ENCODE peak calls at places on chromosomes 3 and 15, in six cellular contexts. F is right lobe of liver, U is type B pancreatic cell, P is prostate gland, Q is WTC11, Y is GM12864. E is an unnamed sample.

GRCh38 chr15:66886241-66886675 is 179.1 kb upstream of the SMAD3 start:
- DNase-seq in Q (no peak), Y (no peak), F (no peak), U (peak), P (no peak), E (no peak)

GRCh38 chr3:83034806-83035703 is 1273.6 kb upstream of the GBE1 start:
- DNase-seq in U (peak), P (no peak), F (peak), Y (no peak), Q (no peak), E (no peak)

GRCh38 chr15:58484794-58485600 is 53.2 kb downstream of the LIPC start:
- DNase-seq in Y (no peak), U (no peak), F (no peak), Q (no peak), P (no peak), E (no peak)

GRCh38 chr15:33226559-33227181 is 32.2 kb upstream of the FMN1 start:
- DNase-seq in P (peak), F (no peak), U (no peak), Y (peak), Q (peak), E (no peak)

GRCh38 chr3:62159693-62160092 is 213.7 kb downstream of the FEZF2 start:
- DNase-seq in P (peak), Q (no peak), Y (no peak), F (no peak), U (no peak), E (peak)

GRCh38 chr15:69422336-69422895 is 8.3 kb downstream of the KIF23 start:
- DNase-seq in U (no peak), Q (no peak), F (no peak), Y (no peak), P (no peak), E (no peak)

GRCh38 chr3:119497824-119498187 is 541 bp upstream of the TIMMDC1 start:
- DNase-seq in U (no peak), F (no peak), Y (no peak), Q (no peak), P (peak), E (no peak)

GRCh38 chr3:132507657-132508056 is 89.4 kb upstream of the ACKR4 start:
- DNase-seq in U (no peak), F (no peak), P (no peak), Q (no peak), Y (no peak), E (no peak)

GRCh38 chr15:77659350-77660321 is 26.9 kb upstream of the LINGO1 start:
- DNase-seq in Y (no peak), P (peak), Q (peak), F (no peak), U (no peak), E (peak)

GRCh38 chr3:39809181-39809994 is at the start of gene MYRIP:
- DNase-seq in U (peak), Y (no peak), P (peak), Q (peak), F (peak), E (no peak)

GRCh38 chr3:126013742-126014141 is 44.8 kb downstream of the ROPN1B start:
- DNase-seq in F (no peak), U (no peak), P (no peak), Y (no peak), Q (no peak), E (no peak)

GRCh38 chr3:143016321-143016972 is 15.1 kb downstream of the U2SURP start:
- DNase-seq in F (no peak), U (no peak), Q (no peak), Y (no peak), P (no peak), E (no peak)

GRCh38 chr15:92650256-92650655 is 5.3 kb downstream of the FAM174B start:
- DNase-seq in Q (no peak), Y (no peak), P (no peak), U (no peak), F (no peak), E (no peak)

GRCh38 chr15:67064607-67065530 is 533 bp upstream of the SMAD3 start:
- DNase-seq in P (peak), F (no peak), U (peak), Y (no peak), Q (peak), E (no peak)

GRCh38 chr3:5251196-5251583 is 63.7 kb downstream of the EDEM1 start:
- DNase-seq in Q (no peak), P (no peak), U (no peak), F (no peak), Y (no peak), E (no peak)

GRCh38 chr15:25679964-25680658 is 183.0 kb downstream of the ATP10A start:
- DNase-seq in P (no peak), F (no peak), Y (no peak), U (no peak), Q (no peak), E (no peak)

GRCh38 chr3:133475245-133476010 is 75.6 kb downstream of the BFSP2 start:
- DNase-seq in P (no peak), U (no peak), F (peak), Q (no peak), Y (peak), E (no peak)

GRCh38 chr3:13037458-13038117 is 35.6 kb downstream of the IQSEC1 start:
- DNase-seq in P (no peak), Q (no peak), F (no peak), U (no peak), Y (no peak), E (no peak)

GRCh38 chr15:43968551-43968950 is 141.7 kb downstream of the WDR76 start:
- DNase-seq in Q (no peak), U (no peak), F (no peak), Y (no peak), P (no peak), E (no peak)

GRCh38 chr3:155748611-155749365 is 3.9 kb upstream of the PLCH1 start:
- DNase-seq in Q (no peak), F (no peak), U (no peak), Y (no peak), P (no peak), E (no peak)

GRCh38 chr3:169668081-169668956 is 4.8 kb upstream of the MECOM start:
- DNase-seq in P (peak), Q (peak), F (peak), Y (no peak), U (no peak), E (no peak)

GRCh38 chr3:156691920-156692319 is 17.5 kb downstream of the TIPARP start:
- DNase-seq in F (no peak), U (no peak), Y (no peak), P (no peak), Q (no peak), E (peak)

GRCh38 chr3:157119369-157119951 is 40.5 kb downstream of the CCNL1 start:
- DNase-seq in Q (no peak), P (no peak), F (peak), U (no peak), Y (no peak), E (no peak)

GRCh38 chr15:51025454-51025846 is 69.3 kb downstream of the TNFAIP8L3 start:
- DNase-seq in U (no peak), Y (no peak), P (no peak), F (no peak), Q (no peak), E (no peak)

GRCh38 chr3:13012228-13012691 is 61.0 kb downstream of the IQSEC1 start:
- DNase-seq in Y (peak), U (no peak), F (peak), Q (no peak), P (no peak), E (no peak)

GRCh38 chr3:50236484-50237132 is 604 bp downstream of the GNAI2 start:
- DNase-seq in U (no peak), P (no peak), F (no peak), Y (no peak), Q (no peak), E (no peak)

GRCh38 chr15:29039466-29040366 is 153.9 kb downstream of the APBA2 start:
- DNase-seq in Q (no peak), F (no peak), Y (no peak), P (no peak), U (no peak), E (no peak)

GRCh38 chr3:40465456-40465855 is 8.3 kb downstream of the RPL14 start:
- DNase-seq in P (no peak), Y (no peak), U (no peak), F (no peak), Q (no peak), E (no peak)

GRCh38 chr15:44836094-44836493 is 99.8 kb downstream of the TRIM69 start:
- DNase-seq in F (no peak), Y (no peak), Q (no peak), U (no peak), P (no peak), E (no peak)

GRCh38 chr15:90545095-90545494 is 15.4 kb downstream of the CRTC3 start:
- DNase-seq in Y (no peak), U (no peak), Q (no peak), P (no peak), F (no peak), E (no peak)
- TF ChIP-seq CTCF in Y (no peak), U (no peak), Q (no peak), P (no peak), F (no peak), E (no peak)

DNA sequence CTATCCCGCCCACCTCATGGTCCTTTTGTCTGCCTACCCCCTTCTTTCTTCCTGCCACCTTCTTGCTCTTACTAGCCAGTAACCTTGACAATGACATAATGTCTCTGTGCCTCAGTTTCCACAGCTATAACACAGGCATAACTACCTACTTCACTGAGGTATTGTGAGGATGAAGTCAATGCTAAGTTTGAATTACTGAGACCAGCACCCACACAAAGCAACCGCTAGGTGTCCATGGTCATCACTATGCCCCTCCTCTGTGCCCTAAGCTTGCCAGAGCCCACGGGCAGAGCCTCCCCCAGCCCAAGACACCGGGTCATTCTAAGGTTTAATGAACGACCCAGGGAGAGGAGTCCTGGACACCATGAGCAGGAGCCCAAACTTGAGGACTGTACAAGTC is 101.6 kb downstream of the OXNAD1 start:
- DNase-seq in F (no peak), U (no peak), Q (peak), P (no peak), Y (no peak), E (no peak)
- TF ChIP-seq CTCF in F (no peak), U (peak), Q (peak), P (no peak), Y (no peak), E (no peak)

DNA sequence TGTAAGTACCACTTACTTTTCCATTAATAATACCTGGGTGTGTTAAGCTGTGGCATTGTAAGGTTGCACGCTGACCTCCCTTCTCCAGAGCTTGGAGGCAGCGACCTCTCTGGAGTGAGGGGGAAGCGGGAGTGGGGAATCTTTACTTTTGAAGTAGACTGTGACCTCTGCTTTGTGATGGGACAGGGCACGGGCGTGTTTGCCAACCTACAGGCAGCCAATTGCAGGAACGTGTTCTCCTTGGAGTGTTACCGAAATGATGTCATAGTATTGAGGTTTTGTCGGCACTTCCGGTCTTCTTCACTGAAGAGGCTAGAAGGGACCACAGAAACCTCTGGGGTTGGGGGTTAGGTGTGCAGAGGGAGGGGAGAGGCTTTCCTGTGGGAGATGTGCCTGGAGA is 227.3 kb upstream of the C2CD4B start:
- DNase-seq in Y (no peak), P (no peak), F (no peak), Q (peak), U (no peak), E (no peak)
- TF ChIP-seq CTCF in Y (no peak), P (no peak), F (no peak), Q (no peak), U (peak), E (no peak)

GRCh38 chr15:81334768-81335447 is 11.0 kb upstream of the STARD5 start:
- DNase-seq in P (no peak), Y (no peak), U (no peak), Q (no peak), F (no peak), E (no peak)

GRCh38 chr15:81335631-81336030 is 11.7 kb upstream of the STARD5 start:
- DNase-seq in P (no peak), Q (no peak), F (no peak), U (no peak), Y (no peak), E (no peak)

GRCh38 chr15:81337241-81337640 is 13.3 kb upstream of the STARD5 start:
- DNase-seq in Y (no peak), F (no peak), P (no peak), Q (no peak), U (no peak), E (no peak)

GRCh38 chr15:81337713-81338157 is 13.8 kb upstream of the STARD5 start:
- DNase-seq in P (no peak), Y (no peak), Q (no peak), F (no peak), U (no peak), E (no peak)

GRCh38 chr15:81336568-81336967 is 12.6 kb upstream of the STARD5 start:
- DNase-seq in F (no peak), Y (no peak), P (no peak), Q (no peak), U (no peak), E (no peak)
- TF ChIP-seq CTCF in F (peak), Y (peak), P (no peak), Q (no peak), U (peak), E (peak)

GRCh38 chr3:38516669-38517068 is 20.5 kb downstream of the EXOG start:
- DNase-seq in Q (no peak), P (no peak), F (no peak), Y (no peak), U (no peak), E (no peak)
- TF ChIP-seq CTCF in Q (no peak), P (no peak), F (no peak), Y (no peak), U (no peak), E (no peak)

GRCh38 chr3:134600685-134601502 is 49.9 kb downstream of the KY start:
- DNase-seq in U (peak), F (peak), Q (peak), Y (no peak), P (peak), E (peak)
- TF ChIP-seq CTCF in U (peak), F (peak), Q (peak), Y (peak), P (peak), E (peak)

GRCh38 chr15:98964461-98965454 is 42.8 kb downstream of the PGPEP1L start:
- DNase-seq in Y (no peak), U (no peak), P (no peak), F (no peak), Q (no peak), E (no peak)
- TF ChIP-seq CTCF in Y (no peak), U (no peak), P (no peak), F (no peak), Q (no peak), E (no peak)